ENCODE peak calls at places on chromosomes 6 and 20, in four cellular contexts. L is RWPE2, F is fibroblast of lung, Z is GM06990. J is an unnamed sample.

GRCh38 chr6:113049190-113049589 is 702.1 kb downstream of the RFPL4B start:
- DNase-seq in L (no peak), Z (no peak), F (no peak), J (no peak)

GRCh38 chr20:57399587-57400261 is 8.5 kb downstream of the RBM38 start:
- DNase-seq in L (no peak), Z (peak; percentile 78), F (no peak), J (no peak)

GRCh38 chr20:41001497-41001896 is 27.1 kb upstream of the TOP1 start:
- DNase-seq in L (no peak), F (peak; percentile 70), Z (no peak), J (no peak)

GRCh38 chr6:99349620-99350141 is at the start of gene FAXC:
- DNase-seq in F (peak; percentile 11), Z (peak; percentile 29), L (peak; percentile 70), J (no peak)

GRCh38 chr6:46491201-46491788 is at the start of gene RCAN2:
- DNase-seq in L (no peak), Z (peak; percentile 25), F (peak; percentile 26), J (peak; percentile 89)

GRCh38 chr6:107665386-107665785 is 158.7 kb downstream of the SCML4 start:
- DNase-seq in Z (no peak), L (no peak), F (peak; percentile 60), J (no peak)

GRCh38 chr6:11711644-11711993 is 67.0 kb downstream of the ADTRP start:
- DNase-seq in L (no peak), Z (peak; percentile 75), F (peak; percentile 5), J (no peak)

GRCh38 chr6:40352006-40352405 is 235.2 kb downstream of the LRFN2 start:
- DNase-seq in F (no peak), L (no peak), Z (no peak), J (no peak)

GRCh38 chr6:44128020-44128917 is 915 bp downstream of the TMEM63B start:
- DNase-seq in F (no peak), L (no peak), Z (peak; percentile 44), J (peak; percentile 79)

GRCh38 chr6:5501837-5502236 is 240.5 kb downstream of the FARS2 start:
- DNase-seq in F (no peak), L (no peak), Z (no peak), J (no peak)

GRCh38 chr6:83439201-83439600 is 8.3 kb upstream of the ME1 start:
- DNase-seq in Z (no peak), F (no peak), L (no peak), J (no peak)

GRCh38 chr6:141866731-141867502 is 265.8 kb upstream of the GJE1 start:
- DNase-seq in L (no peak), F (peak; percentile 10), Z (no peak), J (no peak)

GRCh38 chr6:167141667-167142432 is 15.9 kb downstream of the GPR31 start:
- DNase-seq in F (no peak), Z (peak; percentile 75), L (no peak), J (no peak)

GRCh38 chr6:3205913-3206312 is 21.5 kb downstream of the TUBB2B start:
- DNase-seq in L (no peak), F (peak; percentile 90), Z (no peak), J (no peak)

GRCh38 chr6:22593895-22594294 is 24.5 kb downstream of the HDGFL1 start:
- DNase-seq in Z (no peak), F (no peak), L (no peak), J (no peak)

GRCh38 chr6:94651239-94651638 is 926.1 kb upstream of the MANEA start:
- DNase-seq in L (no peak), F (no peak), Z (no peak), J (no peak)

GRCh38 chr6:106677282-106677681 is 47.9 kb downstream of the QRSL1 start:
- DNase-seq in L (no peak), Z (no peak), F (no peak), J (no peak)

GRCh38 chr20:19070036-19070435 is 142.4 kb upstream of the SLC24A3 start:
- DNase-seq in L (no peak), Z (no peak), F (no peak), J (no peak)

GRCh38 chr6:16746812-16747211 is 14.4 kb downstream of the ATXN1 start:
- DNase-seq in L (no peak), F (no peak), Z (no peak), J (no peak)

GRCh38 chr6:24455061-24455460 is 34.3 kb downstream of the GPLD1 start:
- DNase-seq in L (no peak), Z (no peak), F (no peak), J (no peak)

GRCh38 chr20:23652371-23652770 is 14.6 kb upstream of the CST3 start:
- DNase-seq in Z (no peak), L (no peak), F (no peak), J (no peak)

GRCh38 chr6:26104457-26105108 is 17.4 kb downstream of the HFE start:
- DNase-seq in L (no peak), Z (peak; percentile 66), F (no peak), J (no peak)

GRCh38 chr6:46973029-46973428 is 51.3 kb upstream of the ADGRF5 start:
- DNase-seq in F (no peak), Z (no peak), L (no peak), J (no peak)

GRCh38 chr20:51354769-51355319 is 187.7 kb downstream of the NFATC2 start:
- DNase-seq in L (peak; percentile 81), Z (no peak), F (no peak), J (no peak)

GRCh38 chr6:20997143-20997792 is 463.0 kb downstream of the CDKAL1 start:
- DNase-seq in F (peak; percentile 51), L (no peak), Z (no peak), J (no peak)

GRCh38 chr6:137315081-137315480 is 95.9 kb upstream of the IFNGR1 start:
- DNase-seq in Z (no peak), L (no peak), F (no peak), J (no peak)

GRCh38 chr6:118551673-118552063 is 3.6 kb downstream of the PLN start:
- DNase-seq in F (peak; percentile 62), Z (no peak), L (no peak), J (no peak)

GRCh38 chr6:9307786-9308185 is 872.4 kb upstream of the SLC35B3 start:
- DNase-seq in F (no peak), Z (no peak), L (no peak), J (no peak)

GRCh38 chr20:51498765-51499540 is 43.6 kb downstream of the NFATC2 start:
- DNase-seq in Z (no peak), L (peak; percentile 68), F (no peak), J (no peak)

GRCh38 chr6:83985308-83985713 is 48.3 kb upstream of the MRAP2 start:
- DNase-seq in Z (no peak), F (no peak), L (no peak), J (no peak)

GRCh38 chr6:98777762-98778161 is 56.6 kb upstream of the POU3F2 start:
- DNase-seq in L (no peak), F (no peak), Z (peak; percentile 32), J (no peak)

GRCh38 chr20:44074252-44075151 is 112.5 kb downstream of the JPH2 start:
- DNase-seq in Z (no peak), F (peak; percentile 77), L (no peak), J (peak; percentile 3)

GRCh38 chr6:147043994-147044477 is 160.2 kb upstream of the STXBP5 start:
- DNase-seq in F (peak; percentile 64), L (no peak), Z (no peak), J (no peak)

GRCh38 chr6:130018830-130019795 is 732 bp downstream of the L3MBTL3 start:
- DNase-seq in L (no peak), F (peak; percentile 40), Z (peak; percentile 64), J (no peak)

GRCh38 chr6:125102901-125103300 is 50.7 kb upstream of the TPD52L1 start:
- DNase-seq in F (peak; percentile 86), L (peak; percentile 77), Z (no peak), J (no peak)

GRCh38 chr6:13462380-13463326 is 24.7 kb downstream of the GFOD1 start:
- DNase-seq in F (peak; percentile 66), L (no peak), Z (no peak), J (no peak)

GRCh38 chr6:10552237-10552810 is 31.2 kb downstream of the GCNT2 start:
- DNase-seq in Z (no peak), L (no peak), F (no peak), J (no peak)

GRCh38 chr20:22383156-22383555 is 201.2 kb downstream of the FOXA2 start:
- DNase-seq in F (no peak), L (no peak), Z (no peak), J (no peak)

GRCh38 chr6:158068156-158068892 is 86.7 kb downstream of the SYNJ2 start:
- DNase-seq in F (no peak), L (no peak), Z (no peak), J (no peak)
- H3K36me3 ChIP-seq in F (peaks cover 43% of the 10 kb centered on the region), L (peaks cover 22% of the 10 kb centered on the region), Z (peaks cover 3% of the 10 kb centered on the region), J (peaks cover 74% of the 10 kb centered on the region)

GRCh38 chr6:139175389-139175788 is 40.5 kb downstream of the HECA start:
- DNase-seq in Z (no peak), F (no peak), L (no peak), J (no peak)

GRCh38 chr6:139173822-139174221 is 38.9 kb downstream of the HECA start:
- DNase-seq in L (no peak), F (no peak), Z (no peak), J (no peak)

GRCh38 chr6:139172567-139172966 is 37.7 kb downstream of the HECA start:
- DNase-seq in L (no peak), Z (no peak), F (no peak), J (no peak)

GRCh38 chr6:139172151-139172550 is 37.3 kb downstream of the HECA start:
- DNase-seq in L (no peak), F (no peak), Z (no peak), J (no peak)

DNA sequence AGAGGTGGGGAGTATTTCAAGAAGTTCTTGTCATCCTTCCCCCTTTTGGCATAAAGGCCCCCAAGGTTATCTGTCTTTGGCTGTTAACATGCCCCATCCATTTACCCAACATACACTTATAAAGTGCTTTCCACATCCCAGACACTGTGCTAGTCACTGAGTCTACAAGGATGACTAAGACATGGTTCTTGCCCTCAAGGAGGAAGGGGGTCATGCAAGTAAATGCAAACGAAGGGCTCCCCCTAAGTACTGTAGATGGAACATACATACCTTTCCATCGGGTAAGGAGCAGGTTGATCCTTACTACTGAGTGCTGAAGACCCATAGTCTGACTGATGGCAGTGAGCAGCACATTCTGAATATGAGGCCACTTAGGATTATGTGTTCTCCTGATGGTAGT is 38.3 kb downstream of the HECA start:
- DNase-seq in L (no peak), F (no peak), Z (no peak), J (no peak)
- H3K36me3 ChIP-seq in L (peaks cover 5% of the 10 kb centered on the region), F (peaks cover 3% of the 10 kb centered on the region), Z (peaks cover 2% of the 10 kb centered on the region), J (peaks cover 39% of the 10 kb centered on the region)

GRCh38 chr6:160035241-160035640 is 66.4 kb downstream of the IGF2R start:
- DNase-seq in Z (no peak), L (no peak), F (no peak), J (no peak)
- H3K36me3 ChIP-seq in Z (peaks cover 32% of the 10 kb centered on the region), L (peaks cover 53% of the 10 kb centered on the region), F (peaks cover 34% of the 10 kb centered on the region), J (peaks cover 40% of the 10 kb centered on the region)

DNA sequence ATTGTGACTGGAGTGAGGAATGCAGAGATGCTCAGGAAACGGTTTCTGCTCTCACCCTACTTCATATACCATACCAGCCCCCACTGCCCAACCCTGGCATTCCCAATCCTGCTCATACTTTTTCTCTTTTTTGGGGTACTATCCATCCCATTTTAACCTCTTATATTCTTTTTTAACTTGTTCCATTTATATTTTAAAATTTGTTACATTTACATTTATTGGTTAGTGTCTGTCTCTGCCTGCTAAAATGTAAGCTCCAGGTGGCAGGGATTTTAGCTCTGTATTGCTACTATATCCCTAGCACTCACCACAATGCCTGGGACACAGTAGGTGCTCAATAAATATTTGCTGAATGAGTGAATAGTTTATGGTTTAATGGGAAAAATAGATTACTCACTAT is 8.1 kb downstream of the FERMT1 start:
- DNase-seq in L (no peak), F (no peak), Z (no peak), J (no peak)
- H3K36me3 ChIP-seq in L (peaks cover 97% of the 10 kb centered on the region), F (peaks cover 3% of the 10 kb centered on the region), Z (no peaks in the 10 kb centered on the region), J (no peaks in the 10 kb centered on the region)

GRCh38 chr20:62263396-62263795 is 25.1 kb downstream of the OSBPL2 start:
- DNase-seq in Z (no peak), F (no peak), L (no peak), J (no peak)
- H3K36me3 ChIP-seq in Z (peaks cover 20% of the 10 kb centered on the region), F (peaks cover 3% of the 10 kb centered on the region), L (peaks cover 78% of the 10 kb centered on the region), J (peaks cover 52% of the 10 kb centered on the region)

J was measured in tibial artery.